ENCODE peak calls at places on chromosomes 6 and 20, in nine cellular contexts. F is lower leg skin, G is GM13976, V is nephron progenitor cell, X is endothelial cell, Q is WTC11, A is astrocyte of the spinal cord, P is vagina, O is PC-3. C is an unnamed sample.

GRCh38 chr6:99350573-99350972 is 1.1 kb upstream of the FAXC start:
- DNase-seq in Q (peak), V (peak), P (no peak), F (no peak), A (no peak), O (no peak), X (no peak), G (no peak), C (no peak)

GRCh38 chr20:25224941-25225340 is 22.9 kb upstream of the PYGB start:
- DNase-seq in P (no peak), A (no peak), V (no peak), X (no peak), Q (no peak), G (no peak), F (no peak), O (no peak), C (no peak)

GRCh38 chr6:56115715-56116114 is 131.7 kb downstream of the COL21A1 start:
- DNase-seq in G (no peak), A (no peak), F (no peak), O (no peak), P (no peak), Q (no peak), X (no peak), V (no peak), C (no peak)

GRCh38 chr20:57746201-57746600 is 36.4 kb upstream of the PMEPA1 start:
- DNase-seq in O (no peak), X (no peak), A (no peak), V (no peak), G (no peak), Q (no peak), P (no peak), F (no peak), C (no peak)

GRCh38 chr20:58075980-58076749 is 152.3 kb downstream of the ANKRD60 start:
- DNase-seq in G (no peak), F (peak), P (peak), Q (no peak), O (no peak), X (no peak), A (peak), V (no peak), C (peak)

GRCh38 chr6:38909020-38909730 is 139.4 kb upstream of the GLP1R start:
- DNase-seq in O (peak), P (no peak), A (no peak), V (no peak), G (no peak), F (no peak), Q (no peak), X (no peak), C (no peak)

GRCh38 chr6:51200676-51201075 is 382.0 kb downstream of the TFAP2B start:
- DNase-seq in P (no peak), O (no peak), X (no peak), V (no peak), A (no peak), F (no peak), Q (no peak), G (no peak), C (no peak)

GRCh38 chr20:33285861-33286495 is 3.0 kb downstream of the BPIFB1 start:
- DNase-seq in P (no peak), Q (no peak), A (no peak), V (no peak), O (no peak), F (no peak), X (no peak), G (peak), C (no peak)

GRCh38 chr6:65937982-65938381 is 231.0 kb upstream of the EYS start:
- DNase-seq in P (no peak), G (no peak), A (peak), F (peak), X (no peak), O (peak), Q (no peak), V (no peak), C (no peak)

GRCh38 chr6:2858678-2859324 is 17.1 kb upstream of the SERPINB1 start:
- DNase-seq in G (no peak), P (no peak), A (peak), X (no peak), V (no peak), Q (no peak), O (no peak), F (no peak), C (peak)

GRCh38 chr6:89921691-89922090 is 27.4 kb downstream of the GJA10 start:
- DNase-seq in G (no peak), O (peak), A (no peak), P (no peak), Q (no peak), V (no peak), F (no peak), X (no peak), C (no peak)

GRCh38 chr6:69827491-69827890 is 30.7 kb upstream of the LMBRD1 start:
- DNase-seq in G (no peak), F (no peak), O (peak), Q (no peak), P (no peak), V (no peak), A (peak), X (no peak), C (no peak)

GRCh38 chr6:12138377-12138776 is 126.3 kb downstream of the HIVEP1 start:
- DNase-seq in O (no peak), Q (no peak), A (no peak), X (no peak), V (no peak), F (no peak), P (no peak), G (no peak), C (no peak)

GRCh38 chr20:8518878-8519277 is 386.8 kb downstream of the PLCB1 start:
- DNase-seq in F (no peak), O (no peak), G (no peak), Q (peak), A (no peak), X (no peak), P (no peak), V (no peak), C (no peak)

GRCh38 chr6:108336971-108337370 is 42.1 kb downstream of the AFG1L start:
- DNase-seq in A (no peak), V (no peak), F (no peak), P (no peak), X (no peak), G (no peak), Q (no peak), O (no peak), C (no peak)

GRCh38 chr6:138923561-138923960 is 64.5 kb downstream of the REPS1 start:
- DNase-seq in P (no peak), G (no peak), F (no peak), X (no peak), A (no peak), O (no peak), V (no peak), Q (no peak), C (no peak)

GRCh38 chr6:161128680-161129196 is 137.2 kb downstream of the MAP3K4 start:
- DNase-seq in V (no peak), F (no peak), A (peak), O (peak), Q (no peak), G (no peak), X (no peak), P (no peak), C (no peak)

GRCh38 chr20:11686900-11687543 is 230.7 kb upstream of the BTBD3 start:
- DNase-seq in F (no peak), X (peak), G (no peak), Q (peak), P (no peak), O (peak), V (peak), A (peak), C (no peak)

GRCh38 chr20:2341336-2341735 is 39.4 kb upstream of the TGM6 start:
- DNase-seq in F (no peak), G (no peak), V (no peak), P (no peak), Q (no peak), A (no peak), X (no peak), O (no peak), C (no peak)
- TF ChIP-seq CTCF in F (no peak), G (no peak), V (no peak), P (no peak), Q (no peak), A (no peak), X (no peak), O (no peak), C (no peak)

DNA sequence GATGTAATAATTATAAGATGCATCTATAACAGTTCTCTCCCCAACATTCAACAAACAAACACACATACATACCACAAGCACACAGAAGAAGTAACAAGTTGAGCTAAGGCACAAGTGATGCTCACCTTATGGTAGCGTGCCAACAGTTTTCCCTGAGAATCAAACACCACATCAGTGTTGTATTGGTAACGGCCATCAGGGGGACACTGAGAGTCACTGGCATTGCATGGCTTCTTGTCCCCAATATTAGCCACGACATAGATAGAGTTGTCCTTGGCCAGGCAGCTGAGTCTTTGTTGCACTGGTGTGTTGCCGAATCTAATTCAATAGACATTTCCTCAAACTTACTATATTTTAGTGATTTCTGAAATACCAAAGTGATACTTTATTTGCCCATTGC is 14.8 kb upstream of the VNN1 start:
- DNase-seq in V (no peak), G (no peak), A (no peak), P (no peak), O (peak), Q (peak), X (peak), F (no peak), C (no peak)
- TF ChIP-seq CTCF in V (peak), G (peak), A (no peak), P (no peak), O (peak), Q (peak), X (peak), F (no peak), C (no peak)

GRCh38 chr6:6694825-6695710 is 106.5 kb downstream of the LY86 start:
- DNase-seq in G (no peak), P (no peak), X (no peak), A (no peak), V (no peak), F (peak), O (no peak), Q (peak), C (no peak)

GRCh38 chr6:6697620-6698019 is 109.1 kb downstream of the LY86 start:
- DNase-seq in P (no peak), A (no peak), X (no peak), Q (no peak), G (no peak), F (no peak), V (no peak), O (no peak), C (no peak)

GRCh38 chr6:6695711-6696048 is 107.2 kb downstream of the LY86 start:
- DNase-seq in O (no peak), G (no peak), A (no peak), X (no peak), V (no peak), Q (no peak), F (no peak), P (no peak), C (no peak)

GRCh38 chr6:6694368-6694780 is 105.9 kb downstream of the LY86 start:
- DNase-seq in P (no peak), F (no peak), Q (peak), O (no peak), G (no peak), A (no peak), X (no peak), V (no peak), C (no peak)

DNA sequence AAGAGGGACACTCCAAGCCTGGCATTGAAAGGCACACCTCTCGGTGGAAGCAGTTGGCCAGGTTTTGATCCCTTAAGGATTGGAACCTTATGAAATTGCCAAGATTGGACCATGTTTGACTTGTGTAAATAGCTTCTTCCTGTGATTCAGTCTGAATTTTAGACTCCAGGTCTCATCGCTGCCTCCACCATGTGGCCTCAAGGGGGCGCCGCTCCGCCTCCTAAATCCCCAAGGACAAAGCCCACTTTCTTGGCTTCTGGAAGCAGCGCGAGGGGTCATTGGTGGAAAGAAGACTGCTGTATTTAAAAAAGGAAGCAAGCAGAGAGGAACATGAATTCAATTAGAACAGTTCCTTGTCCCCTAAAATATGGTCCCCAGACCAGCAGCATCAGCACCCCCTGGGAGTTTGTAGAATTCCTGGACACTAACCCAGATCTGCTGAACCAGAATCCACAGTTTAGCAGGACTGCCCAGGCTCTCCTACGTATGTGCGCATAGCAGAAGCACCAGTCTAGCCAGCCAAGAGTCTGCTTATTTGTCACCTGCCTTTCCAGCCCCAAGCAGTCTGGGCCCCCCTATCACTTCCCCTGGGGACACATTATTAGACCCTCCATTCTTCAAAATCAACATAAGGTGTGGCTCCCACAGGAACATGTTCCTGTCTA is 108.5 kb downstream of the LY86 start:
- DNase-seq in X (peak), P (no peak), Q (peak), A (peak), O (peak), V (peak), G (peak), F (no peak), C (no peak)
- TF ChIP-seq CTCF in X (peak), P (no peak), Q (peak), A (peak), O (peak), V (peak), G (peak), F (no peak), C (peak)

GRCh38 chr20:23058240-23058639 is 8.8 kb upstream of the THBD start:
- DNase-seq in F (no peak), A (no peak), G (no peak), X (no peak), O (no peak), V (no peak), P (no peak), Q (no peak), C (no peak)
- TF ChIP-seq CTCF in F (no peak), A (no peak), G (no peak), X (no peak), O (peak), V (peak), P (no peak), Q (no peak), C (no peak)

GRCh38 chr20:19181552-19181951 is 30.9 kb upstream of the SLC24A3 start:
- DNase-seq in A (no peak), F (no peak), G (no peak), Q (no peak), O (peak), X (no peak), V (no peak), P (no peak), C (no peak)

DNA sequence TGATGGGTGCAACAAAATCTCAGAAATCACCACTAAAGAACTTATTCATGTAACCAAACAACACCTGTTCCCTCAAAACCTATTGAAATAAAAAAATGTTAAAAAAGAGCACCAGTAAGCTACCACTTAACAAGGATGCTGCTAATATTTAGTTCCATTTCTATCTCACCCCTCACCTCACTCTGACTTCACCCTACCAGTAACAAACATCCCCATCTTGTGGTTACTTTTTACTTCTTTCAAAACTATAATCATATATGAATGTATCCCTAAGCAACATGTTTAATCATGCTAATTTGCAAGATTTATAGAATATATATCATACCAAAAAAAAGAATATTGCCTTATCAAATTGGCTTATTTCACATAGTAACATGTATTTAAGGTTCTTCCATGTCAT is 27.4 kb upstream of the SLC24A3 start:
- DNase-seq in P (no peak), F (no peak), V (no peak), A (no peak), G (no peak), Q (no peak), X (no peak), O (peak), C (no peak)
- TF ChIP-seq CTCF in P (no peak), F (no peak), V (no peak), A (no peak), G (no peak), Q (no peak), X (no peak), O (peak), C (no peak)

C was measured in osteocyte.